ENCODE peak calls at places on chromosomes 5 and 9, in ten cellular contexts. One of them, this sample, is unnamed.

GRCh38 chr5:31561936-31562335 is 29.8 kb downstream of the C5orf22 start:
- DNase-seq in nephron progenitor cell: no peak
- DNase-seq in GM12865: no peak
- DNase-seq in CD8-positive, alpha-beta T cell: no peak
- DNase-seq in endothelial cell: no peak
- DNase-seq in uterus: no peak
- DNase-seq in fibroblast of the aortic adventitia: no peak
- DNase-seq in SK-N-SH: no peak
- DNase-seq in bronchial epithelial cell: no peak
- DNase-seq in lung: no peak
- DNase-seq in this sample: no peak

GRCh38 chr5:8093669-8094068 is 224.7 kb downstream of the MTRR start:
- DNase-seq in nephron progenitor cell: no peak
- DNase-seq in GM12865: no peak
- DNase-seq in CD8-positive, alpha-beta T cell: no peak
- DNase-seq in endothelial cell: no peak
- DNase-seq in uterus: no peak
- DNase-seq in fibroblast of the aortic adventitia: no peak
- DNase-seq in SK-N-SH: no peak
- DNase-seq in bronchial epithelial cell: no peak
- DNase-seq in lung: no peak
- DNase-seq in this sample: no peak

GRCh38 chr9:134940236-134941208 is 22.8 kb upstream of the FCN1 start:
- DNase-seq in nephron progenitor cell: no peak
- DNase-seq in GM12865: no peak
- DNase-seq in CD8-positive, alpha-beta T cell: no peak
- DNase-seq in endothelial cell: no peak
- DNase-seq in uterus: no peak
- DNase-seq in fibroblast of the aortic adventitia: no peak
- DNase-seq in SK-N-SH: no peak
- DNase-seq in bronchial epithelial cell: no peak
- DNase-seq in lung: no peak
- DNase-seq in this sample: no peak

GRCh38 chr9:111036068-111036789 is 2.0 kb downstream of the LPAR1 start:
- DNase-seq in nephron progenitor cell: peak; percentile 59
- DNase-seq in GM12865: peak; percentile 52
- DNase-seq in CD8-positive, alpha-beta T cell: no peak
- DNase-seq in endothelial cell: peak; percentile 70
- DNase-seq in uterus: peak; percentile 64
- DNase-seq in fibroblast of the aortic adventitia: peak; percentile 73
- DNase-seq in SK-N-SH: peak; percentile 69
- DNase-seq in bronchial epithelial cell: peak; percentile 56
- DNase-seq in lung: peak; percentile 39
- DNase-seq in this sample: peak; percentile 75

GRCh38 chr5:123670981-123671557 is 159.1 kb downstream of the CSNK1G3 start:
- DNase-seq in nephron progenitor cell: peak; percentile 68
- DNase-seq in GM12865: peak; percentile 66
- DNase-seq in CD8-positive, alpha-beta T cell: peak; percentile 33
- DNase-seq in endothelial cell: peak; percentile 60
- DNase-seq in uterus: peak; percentile 25
- DNase-seq in fibroblast of the aortic adventitia: peak; percentile 68
- DNase-seq in SK-N-SH: peak; percentile 27
- DNase-seq in bronchial epithelial cell: peak; percentile 44
- DNase-seq in lung: peak; percentile 44
- DNase-seq in this sample: peak; percentile 62

GRCh38 chr5:42021923-42022322 is 96.8 kb downstream of the FBXO4 start:
- DNase-seq in nephron progenitor cell: no peak
- DNase-seq in GM12865: peak; percentile 1
- DNase-seq in CD8-positive, alpha-beta T cell: no peak
- DNase-seq in endothelial cell: no peak
- DNase-seq in uterus: no peak
- DNase-seq in fibroblast of the aortic adventitia: no peak
- DNase-seq in SK-N-SH: no peak
- DNase-seq in bronchial epithelial cell: no peak
- DNase-seq in lung: no peak
- DNase-seq in this sample: no peak

GRCh38 chr9:84266087-84266561 is 74.4 kb downstream of the SLC28A3 start:
- DNase-seq in nephron progenitor cell: no peak
- DNase-seq in GM12865: peak; percentile 41
- DNase-seq in CD8-positive, alpha-beta T cell: no peak
- DNase-seq in endothelial cell: peak; percentile 43
- DNase-seq in uterus: no peak
- DNase-seq in fibroblast of the aortic adventitia: no peak
- DNase-seq in SK-N-SH: no peak
- DNase-seq in bronchial epithelial cell: peak; percentile 40
- DNase-seq in lung: no peak
- DNase-seq in this sample: no peak

GRCh38 chr5:127933348-127933747 is 150.2 kb upstream of the SLC12A2 start:
- DNase-seq in nephron progenitor cell: no peak
- DNase-seq in GM12865: no peak
- DNase-seq in CD8-positive, alpha-beta T cell: no peak
- DNase-seq in endothelial cell: no peak
- DNase-seq in uterus: no peak
- DNase-seq in fibroblast of the aortic adventitia: no peak
- DNase-seq in SK-N-SH: no peak
- DNase-seq in bronchial epithelial cell: no peak
- DNase-seq in lung: no peak
- DNase-seq in this sample: no peak

GRCh38 chr5:173570321-173571090 is 45.9 kb downstream of the BOD1 start:
- DNase-seq in nephron progenitor cell: no peak
- DNase-seq in GM12865: no peak
- DNase-seq in CD8-positive, alpha-beta T cell: no peak
- DNase-seq in endothelial cell: no peak
- DNase-seq in uterus: no peak
- DNase-seq in fibroblast of the aortic adventitia: no peak
- DNase-seq in SK-N-SH: no peak
- DNase-seq in bronchial epithelial cell: no peak
- DNase-seq in lung: no peak
- DNase-seq in this sample: no peak
- TF ChIP-seq CTCF in nephron progenitor cell: no peak
- TF ChIP-seq CTCF in GM12865: no peak
- TF ChIP-seq CTCF in CD8-positive, alpha-beta T cell: no peak
- TF ChIP-seq CTCF in endothelial cell: no peak
- TF ChIP-seq CTCF in uterus: no peak
- TF ChIP-seq CTCF in fibroblast of the aortic adventitia: no peak
- TF ChIP-seq CTCF in SK-N-SH: no peak
- TF ChIP-seq CTCF in bronchial epithelial cell: no peak
- TF ChIP-seq CTCF in lung: no peak
- TF ChIP-seq CTCF in this sample: no peak

GRCh38 chr5:163306421-163306820 is 131.0 kb upstream of the CCNG1 start:
- DNase-seq in nephron progenitor cell: no peak
- DNase-seq in GM12865: peak; percentile 24
- DNase-seq in CD8-positive, alpha-beta T cell: no peak
- DNase-seq in endothelial cell: no peak
- DNase-seq in uterus: no peak
- DNase-seq in fibroblast of the aortic adventitia: peak; percentile 42
- DNase-seq in SK-N-SH: peak; percentile 16
- DNase-seq in bronchial epithelial cell: peak; percentile 21
- DNase-seq in lung: no peak
- DNase-seq in this sample: peak; percentile 39
- TF ChIP-seq CTCF in nephron progenitor cell: peak; percentile 29
- TF ChIP-seq CTCF in GM12865: peak; percentile 32
- TF ChIP-seq CTCF in CD8-positive, alpha-beta T cell: no peak
- TF ChIP-seq CTCF in endothelial cell: peak; percentile 50
- TF ChIP-seq CTCF in uterus: no peak
- TF ChIP-seq CTCF in fibroblast of the aortic adventitia: peak; percentile 39
- TF ChIP-seq CTCF in SK-N-SH: peak; percentile 57
- TF ChIP-seq CTCF in bronchial epithelial cell: peak; percentile 8
- TF ChIP-seq CTCF in lung: no peak
- TF ChIP-seq CTCF in this sample: peak; percentile 60

GRCh38 chr5:5981562-5981961 is 396.8 kb downstream of the MED10 start:
- DNase-seq in nephron progenitor cell: no peak
- DNase-seq in GM12865: no peak
- DNase-seq in CD8-positive, alpha-beta T cell: no peak
- DNase-seq in endothelial cell: no peak
- DNase-seq in uterus: no peak
- DNase-seq in fibroblast of the aortic adventitia: no peak
- DNase-seq in SK-N-SH: no peak
- DNase-seq in bronchial epithelial cell: no peak
- DNase-seq in lung: no peak
- DNase-seq in this sample: no peak

GRCh38 chr5:5979362-5979760 is 399.0 kb downstream of the MED10 start:
- DNase-seq in nephron progenitor cell: no peak
- DNase-seq in GM12865: no peak
- DNase-seq in CD8-positive, alpha-beta T cell: no peak
- DNase-seq in endothelial cell: no peak
- DNase-seq in uterus: peak; percentile 30
- DNase-seq in fibroblast of the aortic adventitia: no peak
- DNase-seq in SK-N-SH: no peak
- DNase-seq in bronchial epithelial cell: peak; percentile 21
- DNase-seq in lung: no peak
- DNase-seq in this sample: no peak

GRCh38 chr5:5979761-5980570 is 398.4 kb downstream of the MED10 start:
- DNase-seq in nephron progenitor cell: no peak
- DNase-seq in GM12865: no peak
- DNase-seq in CD8-positive, alpha-beta T cell: no peak
- DNase-seq in endothelial cell: no peak
- DNase-seq in uterus: no peak
- DNase-seq in fibroblast of the aortic adventitia: no peak
- DNase-seq in SK-N-SH: no peak
- DNase-seq in bronchial epithelial cell: no peak
- DNase-seq in lung: no peak
- DNase-seq in this sample: no peak

GRCh38 chr5:5978501-5979361 is 399.6 kb downstream of the MED10 start:
- DNase-seq in nephron progenitor cell: no peak
- DNase-seq in GM12865: no peak
- DNase-seq in CD8-positive, alpha-beta T cell: no peak
- DNase-seq in endothelial cell: no peak
- DNase-seq in uterus: no peak
- DNase-seq in fibroblast of the aortic adventitia: no peak
- DNase-seq in SK-N-SH: no peak
- DNase-seq in bronchial epithelial cell: no peak
- DNase-seq in lung: no peak
- DNase-seq in this sample: no peak

DNA sequence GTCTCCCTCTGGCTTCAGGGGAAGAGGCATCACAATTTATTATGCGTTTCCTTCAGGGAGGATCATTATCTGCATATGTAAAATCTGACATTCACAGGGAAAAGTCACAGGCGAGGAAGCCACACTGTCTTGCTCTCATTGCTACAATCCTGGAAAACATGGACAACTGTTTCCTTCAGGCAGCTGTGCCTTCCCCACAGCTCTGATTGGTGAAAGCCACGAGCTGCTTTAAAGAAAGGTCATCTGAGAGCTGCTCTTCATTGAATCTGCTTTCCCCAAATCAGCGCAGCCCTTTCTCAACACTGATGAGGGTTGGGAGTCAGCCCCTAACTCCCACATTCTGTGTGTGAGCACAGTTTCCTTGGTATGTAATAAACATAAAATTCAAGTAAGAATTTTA is 397.7 kb downstream of the MED10 start:
- DNase-seq in nephron progenitor cell: no peak
- DNase-seq in GM12865: no peak
- DNase-seq in CD8-positive, alpha-beta T cell: no peak
- DNase-seq in endothelial cell: no peak
- DNase-seq in uterus: no peak
- DNase-seq in fibroblast of the aortic adventitia: no peak
- DNase-seq in SK-N-SH: no peak
- DNase-seq in bronchial epithelial cell: no peak
- DNase-seq in lung: no peak
- DNase-seq in this sample: no peak
- TF ChIP-seq CTCF in nephron progenitor cell: no peak
- TF ChIP-seq CTCF in GM12865: no peak
- TF ChIP-seq CTCF in CD8-positive, alpha-beta T cell: no peak
- TF ChIP-seq CTCF in endothelial cell: no peak
- TF ChIP-seq CTCF in uterus: no peak
- TF ChIP-seq CTCF in fibroblast of the aortic adventitia: no peak
- TF ChIP-seq CTCF in SK-N-SH: no peak
- TF ChIP-seq CTCF in bronchial epithelial cell: no peak
- TF ChIP-seq CTCF in lung: no peak
- TF ChIP-seq CTCF in this sample: no peak

DNA sequence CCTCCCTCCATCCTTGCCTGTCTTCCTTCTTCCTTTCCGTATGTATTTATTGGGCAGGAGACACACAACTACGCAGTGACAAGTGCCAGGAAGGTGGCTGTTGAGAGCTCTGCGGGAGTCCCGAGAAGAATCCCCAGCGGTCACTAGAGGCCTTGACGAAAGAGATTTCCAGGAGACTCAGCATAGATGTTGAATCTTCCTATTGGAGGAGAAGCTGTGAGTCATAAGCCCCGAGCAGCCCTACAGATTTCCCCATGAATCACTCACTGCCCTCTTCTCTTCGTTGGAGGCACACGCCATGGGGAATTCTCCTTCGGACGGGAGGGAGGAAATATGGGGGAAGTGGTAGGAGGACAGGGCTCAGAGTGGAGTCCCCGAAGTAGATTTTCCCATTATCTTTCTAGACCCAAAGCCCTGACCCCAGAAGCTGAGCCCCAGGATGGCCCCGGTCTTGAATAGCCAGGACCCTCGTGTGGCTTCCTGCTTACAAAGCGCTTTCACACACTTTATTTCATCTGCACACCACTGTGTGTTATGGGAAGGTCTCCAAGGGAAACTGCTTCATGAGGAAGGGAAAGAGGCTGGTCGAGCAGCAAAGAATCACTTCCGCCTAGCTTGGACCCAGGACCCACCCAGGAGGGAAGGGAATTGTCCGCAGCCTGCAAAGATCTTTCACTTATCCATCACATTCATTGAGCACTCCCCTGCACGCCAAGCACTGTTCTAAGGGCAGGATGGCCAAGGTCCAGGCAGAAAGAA is 12.7 kb downstream of the DUSP1 start:
- DNase-seq in nephron progenitor cell: no peak
- DNase-seq in GM12865: no peak
- DNase-seq in CD8-positive, alpha-beta T cell: no peak
- DNase-seq in endothelial cell: no peak
- DNase-seq in uterus: peak; percentile 29
- DNase-seq in fibroblast of the aortic adventitia: peak; percentile 90
- DNase-seq in SK-N-SH: no peak
- DNase-seq in bronchial epithelial cell: peak; percentile 87
- DNase-seq in lung: no peak
- DNase-seq in this sample: peak; percentile 87
- TF ChIP-seq CTCF in nephron progenitor cell: no peak
- TF ChIP-seq CTCF in GM12865: no peak
- TF ChIP-seq CTCF in CD8-positive, alpha-beta T cell: no peak
- TF ChIP-seq CTCF in endothelial cell: no peak
- TF ChIP-seq CTCF in uterus: no peak
- TF ChIP-seq CTCF in fibroblast of the aortic adventitia: no peak
- TF ChIP-seq CTCF in SK-N-SH: no peak
- TF ChIP-seq CTCF in bronchial epithelial cell: no peak
- TF ChIP-seq CTCF in lung: no peak
- TF ChIP-seq CTCF in this sample: no peak